ENCODE peak calls at places on chromosomes 6 and 20, in five cellular contexts. R is activated T-cell treated with anti-CD3 and anti-CD28 coated beads for 48 hours, C is uterus, H is SK-MEL-5, T is A172. U is an unnamed sample.

GRCh38 chr6:80438728-80439127 is 332.3 kb downstream of the BCKDHB start:
- DNase-seq in R (no peak), C (no peak), H (no peak), T (peak; percentile 91), U (no peak)

GRCh38 chr20:33162313-33162712 is 5.6 kb upstream of the BPIFA2 start:
- DNase-seq in R (no peak), C (no peak), H (no peak), T (no peak), U (no peak)

GRCh38 chr6:11011787-11012234 is 32.3 kb downstream of the ELOVL2 start:
- DNase-seq in R (no peak), C (no peak), H (no peak), T (peak; percentile 36), U (no peak)

GRCh38 chr20:24350923-24351368 is 118.5 kb upstream of the SYNDIG1 start:
- DNase-seq in R (no peak), C (no peak), H (no peak), T (no peak), U (no peak)

GRCh38 chr20:32764000-32764960 is 2.1 kb downstream of the DNMT3B start:
- DNase-seq in R (no peak), C (no peak), H (no peak), T (no peak), U (no peak)

GRCh38 chr20:34516874-34517542 is 786 bp downstream of the DYNLRB1 start:
- DNase-seq in R (peak; percentile 22), C (peak; percentile 28), H (peak; percentile 21), T (peak; percentile 19), U (no peak)

GRCh38 chr6:136317023-136317649 is 27.5 kb upstream of the BCLAF1 start:
- DNase-seq in R (peak; percentile 11), C (peak; percentile 42), H (peak; percentile 78), T (peak; percentile 57), U (peak; percentile 8)

GRCh38 chr6:37676071-37676470 is 21.6 kb downstream of the MDGA1 start:
- DNase-seq in R (no peak), C (no peak), H (no peak), T (no peak), U (no peak)

GRCh38 chr6:16437984-16438383 is 199.6 kb downstream of the GMPR start:
- DNase-seq in R (no peak), C (no peak), H (no peak), T (no peak), U (no peak)

GRCh38 chr20:25319241-25320034 is 71.2 kb downstream of the ABHD12 start:
- DNase-seq in R (no peak), C (peak; percentile 6), H (no peak), T (no peak), U (no peak)

GRCh38 chr6:70955441-70956190 is 1.2 kb downstream of the B3GAT2 start:
- DNase-seq in R (peak; percentile 86), C (peak; percentile 73), H (peak; percentile 63), T (peak; percentile 42), U (no peak)

GRCh38 chr20:11041396-11041795 is 367.6 kb upstream of the JAG1 start:
- DNase-seq in R (no peak), C (no peak), H (no peak), T (no peak), U (no peak)

GRCh38 chr6:166942393-166943168 is 13.8 kb downstream of the RNASET2 start:
- DNase-seq in R (no peak), C (no peak), H (no peak), T (no peak), U (no peak)